ENCODE peak calls at places on chromosomes 6 and 20, in nine cellular contexts. A, F, C, M, Y, I, L, H and G are unnamed samples. For H3K27me3, the result is how much of the 10 kb centered on the place peaks cover.

GRCh38 chr20:1446536-1446935 is 20.1 kb downstream of the NSFL1C start:
- DNase-seq in C (no peak), A (no peak), L (no peak), F (no peak), I (no peak), Y (no peak), M (no peak), H (no peak), G (no peak)

GRCh38 chr6:139370707-139371345 is 3.6 kb downstream of the CITED2 start:
- DNase-seq in H (no peak), A (no peak), C (no peak), F (no peak), Y (no peak), L (no peak), I (no peak), M (no peak), G (no peak)

GRCh38 chr20:12970372-12970821 is 38.4 kb upstream of the SPTLC3 start:
- DNase-seq in L (no peak), M (no peak), F (peak), I (no peak), Y (peak), H (peak), A (no peak), C (no peak), G (no peak)

GRCh38 chr6:47932575-47932974 is 150.7 kb downstream of the OPN5 start:
- DNase-seq in F (peak), I (no peak), C (no peak), H (no peak), M (no peak), A (no peak), L (no peak), Y (no peak), G (no peak)

GRCh38 chr20:48041078-48041780 is 255.9 kb upstream of the SULF2 start:
- DNase-seq in M (no peak), L (no peak), F (no peak), H (no peak), A (no peak), I (no peak), C (no peak), Y (no peak), G (no peak)

GRCh38 chr6:84453499-84453898 is 226.1 kb upstream of the CEP162 start:
- DNase-seq in L (no peak), F (no peak), A (no peak), H (peak), Y (no peak), I (no peak), C (no peak), M (no peak), G (no peak)

GRCh38 chr6:75210885-75211739 is 5.3 kb upstream of the COL12A1 start:
- DNase-seq in Y (peak), M (no peak), A (no peak), I (peak), F (peak), C (no peak), H (peak), L (peak), G (no peak)

GRCh38 chr6:79518850-79519249 is 18.4 kb downstream of the LCA5 start:
- DNase-seq in I (no peak), L (no peak), Y (no peak), C (no peak), F (no peak), A (no peak), H (no peak), M (no peak), G (no peak)

GRCh38 chr6:16337280-16337975 is 99.0 kb downstream of the GMPR start:
- DNase-seq in F (peak), Y (peak), M (peak), L (no peak), H (no peak), C (no peak), I (peak), A (peak), G (no peak)

GRCh38 chr6:8080338-8081151 is 16.4 kb upstream of the BLOC1S5 start:
- DNase-seq in H (peak), M (no peak), Y (no peak), I (no peak), F (no peak), L (no peak), A (no peak), C (no peak), G (no peak)

GRCh38 chr20:10089871-10090587 is 55.2 kb downstream of the ANKEF1 start:
- DNase-seq in H (no peak), M (no peak), I (no peak), Y (no peak), C (no peak), L (no peak), F (no peak), A (no peak), G (no peak)

GRCh38 chr20:8320306-8320705 is 188.2 kb downstream of the PLCB1 start:
- DNase-seq in L (no peak), A (no peak), Y (no peak), F (no peak), I (no peak), C (no peak), H (no peak), M (no peak), G (no peak)

GRCh38 chr6:71489736-71490135 is 201.1 kb downstream of the OGFRL1 start:
- DNase-seq in F (no peak), Y (peak), M (peak), I (no peak), C (peak), A (no peak), L (no peak), H (peak), G (no peak)

GRCh38 chr20:9280654-9281053 is 211.8 kb downstream of the PLCB4 start:
- DNase-seq in C (no peak), F (no peak), L (no peak), M (no peak), A (no peak), H (no peak), Y (no peak), I (no peak), G (no peak)

GRCh38 chr6:149701699-149702098 is 16.2 kb downstream of the LATS1 start:
- DNase-seq in L (no peak), Y (no peak), H (no peak), M (no peak), I (no peak), C (peak), F (no peak), A (no peak), G (no peak)

GRCh38 chr6:14635195-14635594 is 517.6 kb downstream of the CD83 start:
- DNase-seq in L (peak), Y (no peak), I (peak), F (peak), M (no peak), A (no peak), H (no peak), C (no peak), G (no peak)

GRCh38 chr20:59777321-59777705 is 156.1 kb downstream of the SYCP2 start:
- DNase-seq in L (no peak), C (peak), M (no peak), A (peak), Y (no peak), F (peak), H (no peak), I (no peak), G (no peak)

GRCh38 chr6:121435444-121436069 is at the start of gene GJA1:
- DNase-seq in A (no peak), F (peak), H (peak), C (peak), Y (peak), I (no peak), M (peak), L (no peak), G (no peak)

GRCh38 chr6:151059612-151060095 is 180.1 kb upstream of the AKAP12 start:
- DNase-seq in I (no peak), C (no peak), A (no peak), L (no peak), M (no peak), F (no peak), Y (no peak), H (no peak), G (no peak)

GRCh38 chr6:97630592-97630991 is 347.6 kb upstream of the MMS22L start:
- DNase-seq in M (no peak), C (no peak), F (no peak), I (no peak), A (no peak), H (peak), Y (no peak), L (no peak), G (no peak)

GRCh38 chr6:38176797-38177751 is 357.5 kb downstream of the ZFAND3 start:
- DNase-seq in I (no peak), Y (no peak), M (peak), C (no peak), H (no peak), A (no peak), L (no peak), F (peak), G (no peak)

GRCh38 chr6:163720005-163720404 is 305.5 kb downstream of the QKI start:
- DNase-seq in M (no peak), L (no peak), H (no peak), C (no peak), F (no peak), I (no peak), Y (no peak), A (no peak), G (no peak)

GRCh38 chr20:62069741-62070216 is 4.1 kb upstream of the TAF4 start:
- DNase-seq in H (peak), I (no peak), L (no peak), M (no peak), Y (no peak), A (no peak), C (no peak), F (peak), G (no peak)

GRCh38 chr6:47678739-47679138 is 19.6 kb upstream of the ADGRF4 start:
- DNase-seq in C (no peak), I (no peak), A (no peak), M (no peak), H (no peak), F (no peak), Y (no peak), L (no peak), G (no peak)

DNA sequence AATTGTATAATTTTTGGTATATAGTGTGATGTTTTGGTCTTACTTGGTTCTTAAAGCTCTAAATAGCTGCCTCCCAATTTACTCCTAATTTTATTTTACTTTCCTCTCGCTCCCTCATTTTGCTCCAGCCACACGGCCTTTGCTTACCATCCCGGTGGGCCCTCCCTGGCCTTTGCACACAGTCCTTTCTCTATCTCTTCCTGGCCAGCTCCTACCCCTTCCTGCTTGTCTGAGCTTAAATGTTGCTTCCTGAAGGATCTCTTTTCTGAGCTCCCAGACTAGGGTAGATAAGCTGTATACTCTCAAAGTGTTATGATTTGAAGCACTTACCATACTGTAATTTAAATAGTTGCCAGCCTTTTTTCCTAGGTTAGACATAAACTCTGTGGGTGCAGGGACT is 121.7 kb downstream of the UTRN start:
- DNase-seq in F (no peak), A (no peak), Y (no peak), L (no peak), C (no peak), M (no peak), I (no peak), H (no peak), G (no peak)
- TF ChIP-seq CTCF in F (no peak), A (no peak), Y (no peak), L (no peak), C (no peak), M (no peak), I (no peak), H (no peak), G (no peak)

GRCh38 chr6:105384004-105384403 is 18.9 kb downstream of the PREP start:
- DNase-seq in I (no peak), C (no peak), H (peak), Y (no peak), F (peak), A (no peak), M (no peak), L (no peak), G (no peak)

GRCh38 chr6:105382918-105383317 is 20.0 kb downstream of the PREP start:
- DNase-seq in A (no peak), M (no peak), C (no peak), L (no peak), F (no peak), I (no peak), Y (no peak), H (no peak), G (no peak)

GRCh38 chr6:105382477-105382876 is 20.4 kb downstream of the PREP start:
- DNase-seq in M (no peak), Y (no peak), A (no peak), L (no peak), F (no peak), I (no peak), C (no peak), H (peak), G (no peak)

GRCh38 chr6:105380634-105381033 is 22.2 kb downstream of the PREP start:
- DNase-seq in I (no peak), L (no peak), F (peak), C (no peak), H (no peak), A (no peak), Y (no peak), M (no peak), G (no peak)
- H3K27ac ChIP-seq in I (no peak), L (no peak), F (peak), C (no peak), H (no peak), A (no peak), Y (no peak), M (no peak), G (no peak)

DNA sequence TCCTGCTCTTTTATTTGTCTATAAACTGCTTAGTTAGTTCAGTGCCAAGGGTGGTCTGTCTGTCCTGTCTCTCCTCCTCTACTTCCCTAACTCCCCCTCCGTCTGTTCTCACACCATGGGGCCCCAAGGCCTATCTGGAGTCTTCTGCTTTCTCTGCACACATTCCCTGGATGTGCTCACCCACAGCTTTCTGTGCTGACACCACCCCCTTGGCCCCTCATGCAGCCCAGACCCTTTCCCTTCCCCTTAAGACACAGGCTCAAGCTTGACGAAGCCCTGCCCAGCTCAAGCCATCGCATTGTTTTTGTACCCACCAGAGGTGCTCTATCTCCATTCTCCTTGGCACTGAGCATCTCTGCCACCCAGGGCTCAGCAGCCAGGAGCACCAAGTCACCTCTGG is 78.1 kb upstream of the NNAT start:
- DNase-seq in L (no peak), F (no peak), Y (no peak), A (no peak), M (no peak), H (no peak), I (no peak), C (no peak), G (no peak)
- H3K27me3 ChIP-seq in L (under half), F (under half), Y (half or more), A (under half), M (under half), H (under half), I (under half), C (under half), G (under half)

GRCh38 chr6:160979063-160979708 is 12.4 kb upstream of the MAP3K4 start:
- DNase-seq in C (no peak), L (no peak), F (no peak), A (no peak), I (no peak), H (no peak), M (no peak), Y (peak), G (no peak)
- TF ChIP-seq CTCF in C (no peak), L (no peak), F (no peak), A (no peak), I (no peak), H (no peak), M (no peak), Y (peak), G (no peak)

DNA sequence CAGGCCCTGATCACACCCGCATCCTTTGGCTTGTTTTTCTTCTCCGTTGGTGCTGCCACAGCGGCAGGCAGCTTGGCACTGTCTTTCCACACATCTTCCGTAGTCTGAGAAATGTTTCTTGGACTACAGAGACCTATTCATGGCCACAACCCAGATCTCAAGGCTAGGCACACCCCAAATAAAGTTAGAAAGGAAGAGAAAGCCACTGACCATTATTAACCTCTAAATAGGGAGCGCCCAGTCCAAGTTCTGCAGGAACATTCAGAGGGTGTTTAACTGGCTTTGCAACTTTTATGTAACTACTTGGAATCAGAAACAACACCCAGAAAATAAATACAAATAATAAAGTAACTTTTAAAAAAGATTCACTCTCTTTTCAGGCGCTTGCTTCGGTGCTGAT is 124.8 kb upstream of the NEDD9 start:
- DNase-seq in H (peak), Y (no peak), M (no peak), A (no peak), L (no peak), I (no peak), C (no peak), F (no peak), G (no peak)
- H3K27ac ChIP-seq in H (peak), Y (no peak), M (peak), A (peak), L (no peak), I (peak), C (no peak), F (peak), G (no peak)

DNA sequence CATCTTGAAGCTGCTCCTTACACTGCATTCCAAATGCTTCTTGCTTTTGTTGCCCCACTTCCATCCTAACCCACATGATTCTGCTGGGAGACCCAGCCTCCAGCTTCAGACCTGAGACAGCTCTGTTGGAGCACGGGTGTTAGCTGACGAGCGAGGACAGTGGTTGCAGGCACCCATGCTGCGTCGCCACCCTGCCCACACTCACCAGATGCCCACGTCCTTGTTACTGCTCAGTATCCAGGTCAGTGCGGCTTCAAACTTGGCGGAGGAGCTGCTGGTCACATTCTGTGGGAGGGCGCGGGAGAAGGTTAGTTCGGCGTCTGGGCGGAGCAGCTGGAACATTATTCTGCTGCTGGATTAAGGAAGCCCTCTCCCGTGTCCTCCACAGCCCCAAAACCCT is 9.0 kb downstream of the LEMD2 start:
- DNase-seq in Y (no peak), L (no peak), I (no peak), H (no peak), F (no peak), M (no peak), C (no peak), A (no peak), G (no peak)
- H3K27me3 ChIP-seq in Y (under half), L (under half), I (under half), H (under half), F (under half), M (under half), C (under half), A (under half), G (under half)

DNA sequence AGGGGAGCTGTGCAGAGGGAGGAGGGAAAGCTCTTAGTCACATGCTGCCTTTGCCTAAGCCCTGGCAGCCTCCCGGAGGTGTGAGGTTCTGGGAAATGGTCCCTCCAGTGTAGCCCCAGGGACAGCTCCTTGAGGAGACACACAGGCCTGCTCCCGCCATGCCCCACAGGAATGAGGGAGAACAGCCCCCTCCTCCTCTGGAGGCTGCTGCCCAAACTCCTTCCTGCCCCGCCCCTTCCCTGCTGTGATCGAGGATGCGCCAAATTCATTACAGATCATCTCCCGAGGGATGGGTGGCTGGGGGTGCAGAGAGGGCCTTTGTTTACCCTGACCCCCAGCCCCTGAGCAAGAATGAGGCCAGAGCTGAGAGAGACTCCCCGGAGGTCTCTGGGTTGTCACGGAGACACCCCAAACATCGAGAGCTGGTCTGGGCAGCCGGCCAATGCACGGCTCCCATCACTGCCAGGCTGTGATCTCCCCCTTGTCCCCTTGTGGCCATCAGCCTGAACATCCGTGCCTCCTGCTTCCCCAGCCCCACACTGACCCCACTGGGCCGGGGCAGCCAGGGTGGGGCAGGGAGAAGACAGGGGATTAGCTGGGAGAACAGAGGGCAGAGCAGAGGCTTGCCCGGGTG is 8.4 kb downstream of the CYP21A2 start:
- DNase-seq in I (no peak), Y (no peak), M (no peak), C (peak), A (peak), H (peak), F (no peak), L (no peak), G (no peak)
- TF ChIP-seq CTCF in I (no peak), Y (no peak), M (no peak), C (peak), A (no peak), H (no peak), F (no peak), L (no peak), G (no peak)

GRCh38 chr6:160004419-160005160 is 35.7 kb downstream of the IGF2R start:
- DNase-seq in L (no peak), F (no peak), I (no peak), C (no peak), A (no peak), M (no peak), Y (no peak), H (no peak), G (no peak)
- H3K27ac ChIP-seq in L (no peak), F (no peak), I (no peak), C (no peak), A (no peak), M (no peak), Y (no peak), H (no peak), G (no peak)

GRCh38 chr6:170290306-170291128 is at the start of gene DLL1:
- DNase-seq in Y (no peak), M (no peak), I (peak), A (no peak), F (peak), L (no peak), H (peak), C (peak), G (no peak)

GRCh38 chr6:170291271-170292110 is 613 bp upstream of the DLL1 start:
- DNase-seq in Y (no peak), I (peak), C (peak), H (peak), F (peak), A (peak), L (peak), M (no peak), G (peak)

GRCh38 chr6:170289108-170289931 is 1.6 kb downstream of the DLL1 start:
- DNase-seq in H (no peak), Y (no peak), I (no peak), F (no peak), L (no peak), M (no peak), A (no peak), C (no peak), G (no peak)

GRCh38 chr6:170288091-170288631 is 2.7 kb downstream of the DLL1 start:
- DNase-seq in A (no peak), H (no peak), M (no peak), F (no peak), Y (no peak), C (no peak), L (no peak), I (no peak), G (no peak)

GRCh38 chr6:170289971-170290305 is 940 bp downstream of the DLL1 start:
- DNase-seq in I (no peak), A (no peak), M (no peak), F (no peak), H (no peak), C (peak), L (no peak), Y (no peak), G (no peak)
- H3K27me3 ChIP-seq in I (half or more), A (under half), M (half or more), F (half or more), H (under half), C (half or more), L (under half), Y (half or more), G (under half)